ENCODE peak calls at places on chromosome 1, in nine cellular contexts. M is NCI-H1092 treated with DMSO at 0.1 percent for 48 hours, O is AG04450, C is ELF-1, S is heart right ventricle, D is mucosa of gallbladder, I is glutamatergic neuron, Q is RCC 7860, P is NCI-H460. Z is an unnamed sample.

GRCh38 chr1:155169541-155169940 is 3.6 kb downstream of the KRTCAP2 start:
- DNase-seq in M (no peak), O (no peak), C (no peak), S (no peak), D (no peak), I (no peak), Q (no peak), P (no peak), Z (no peak)

GRCh38 chr1:2076826-2077225 is 26.6 kb downstream of the PRKCZ start:
- DNase-seq in M (no peak), O (no peak), C (no peak), S (peak), D (no peak), I (no peak), Q (no peak), P (no peak), Z (no peak)

GRCh38 chr1:52842643-52843310 is at the start of gene ZYG11A:
- DNase-seq in M (peak), O (peak), C (peak), S (peak), D (peak), I (peak), Q (no peak), P (peak), Z (peak)

GRCh38 chr1:213385806-213386324 is 334.8 kb downstream of the RPS6KC1 start:
- DNase-seq in M (no peak), O (no peak), C (no peak), S (no peak), D (no peak), I (no peak), Q (no peak), P (no peak), Z (no peak)

GRCh38 chr1:235910357-235911299 is 43.9 kb upstream of the LYST start:
- DNase-seq in M (no peak), O (peak), C (peak), S (no peak), D (no peak), I (no peak), Q (peak), P (peak), Z (no peak)

GRCh38 chr1:47984175-47984789 is 12.9 kb downstream of the TRABD2B start:
- DNase-seq in M (no peak), O (no peak), C (peak), S (peak), D (no peak), I (peak), Q (no peak), P (no peak), Z (no peak)

GRCh38 chr1:241317676-241318075 is 39.3 kb downstream of the RGS7 start:
- DNase-seq in M (no peak), O (no peak), C (no peak), S (no peak), D (no peak), I (no peak), Q (no peak), P (no peak), Z (no peak)

GRCh38 chr1:233904979-233905415 is 521 bp downstream of the SLC35F3 start:
- DNase-seq in M (peak), O (no peak), C (peak), S (peak), D (no peak), I (peak), Q (no peak), P (peak), Z (no peak)

GRCh38 chr1:15654091-15654690 is 29.9 kb upstream of the PLEKHM2 start:
- DNase-seq in M (no peak), O (no peak), C (no peak), S (no peak), D (no peak), I (no peak), Q (no peak), P (no peak), Z (no peak)

GRCh38 chr1:227191607-227192006 is 126.7 kb downstream of the CDC42BPA start:
- DNase-seq in M (no peak), O (no peak), C (no peak), S (no peak), D (no peak), I (no peak), Q (no peak), P (no peak), Z (no peak)

GRCh38 chr1:20466231-20466630 is 19.8 kb downstream of the CAMK2N1 start:
- DNase-seq in M (no peak), O (no peak), C (no peak), S (no peak), D (no peak), I (no peak), Q (no peak), P (no peak), Z (no peak)

GRCh38 chr1:150484861-150485260 is 2.4 kb upstream of the TARS2 start:
- DNase-seq in M (peak), O (no peak), C (no peak), S (no peak), D (no peak), I (no peak), Q (peak), P (peak), Z (no peak)

GRCh38 chr1:109446236-109446635 is 20.0 kb upstream of the PSMA5 start:
- DNase-seq in M (no peak), O (no peak), C (no peak), S (no peak), D (no peak), I (no peak), Q (no peak), P (no peak), Z (no peak)

GRCh38 chr1:108503062-108503740 is 53.1 kb downstream of the NBPF6 start:
- DNase-seq in M (no peak), O (peak), C (peak), S (no peak), D (peak), I (no peak), Q (peak), P (peak), Z (no peak)

GRCh38 chr1:200275415-200275814 is 134.4 kb downstream of the ZNF281 start:
- DNase-seq in M (no peak), O (no peak), C (no peak), S (no peak), D (no peak), I (no peak), Q (no peak), P (no peak), Z (no peak)

GRCh38 chr1:154996966-154997701 is 3.7 kb downstream of the LENEP start:
- DNase-seq in M (no peak), O (no peak), C (no peak), S (no peak), D (no peak), I (no peak), Q (no peak), P (no peak), Z (no peak)

GRCh38 chr1:201479331-201479730 is 10.3 kb upstream of the PHLDA3 start:
- DNase-seq in M (no peak), O (no peak), C (no peak), S (no peak), D (no peak), I (no peak), Q (no peak), P (no peak), Z (no peak)

GRCh38 chr1:9373614-9374013 is 80.9 kb downstream of the SPSB1 start:
- DNase-seq in M (no peak), O (no peak), C (no peak), S (no peak), D (no peak), I (no peak), Q (no peak), P (no peak), Z (no peak)

GRCh38 chr1:33256701-33257387 is 552 bp downstream of the ZNF362 start:
- DNase-seq in M (peak), O (peak), C (peak), S (peak), D (peak), I (peak), Q (no peak), P (peak), Z (peak)

Z was measured in transverse colon.